ENCODE peak calls at places on chromosomes 12 and 14, in nine cellular contexts. V is lower leg skin; D is BJ; W is neural crest cell; K is CD8-positive, alpha-beta T cell; C is adrenal gland; N is Right ventricle myocardium superior; Q is SIG-M5; S is effector memory CD4-positive, alpha-beta T cell. A is an unnamed sample.

GRCh38 chr14:100422556-100423420 is 99.6 kb downstream of the SLC25A47 start:
- DNase-seq in C (peak), W (no peak), K (no peak), V (no peak), N (no peak), S (no peak), D (no peak), Q (no peak), A (no peak)

GRCh38 chr14:22481546-22481945 is 107.5 kb downstream of the DAD1 start:
- DNase-seq in S (no peak), C (no peak), N (no peak), W (no peak), V (no peak), Q (no peak), K (no peak), D (no peak), A (no peak)

GRCh38 chr12:75672212-75672611 is 160.8 kb upstream of the KRR1 start:
- DNase-seq in N (no peak), K (no peak), C (no peak), D (no peak), V (no peak), Q (no peak), W (no peak), S (no peak), A (no peak)

GRCh38 chr14:94125659-94126418 is 3.6 kb downstream of the IFI27L2 start:
- DNase-seq in D (no peak), W (no peak), N (no peak), Q (no peak), S (no peak), K (peak), V (peak), C (no peak), A (no peak)

GRCh38 chr12:115456946-115457689 is 773.1 kb upstream of the TBX3 start:
- DNase-seq in K (no peak), V (no peak), W (no peak), D (no peak), S (no peak), N (no peak), C (no peak), Q (no peak), A (no peak)

GRCh38 chr12:40175045-40175444 is 49.8 kb upstream of the LRRK2 start:
- DNase-seq in N (no peak), S (no peak), V (no peak), D (no peak), Q (no peak), C (no peak), W (no peak), K (no peak), A (no peak)

GRCh38 chr12:50057000-50057841 is at the start of gene ASIC1:
- DNase-seq in C (peak), V (peak), N (peak), D (no peak), K (peak), W (peak), Q (no peak), S (peak), A (peak)

GRCh38 chr14:30035361-30035760 is 107.7 kb upstream of the PRKD1 start:
- DNase-seq in K (no peak), C (no peak), D (no peak), V (no peak), S (no peak), Q (no peak), W (no peak), N (no peak), A (no peak)

GRCh38 chr14:39581474-39581873 is 149.2 kb upstream of the FBXO33 start:
- DNase-seq in C (no peak), N (no peak), Q (no peak), K (no peak), W (no peak), S (no peak), V (no peak), D (no peak), A (no peak)

GRCh38 chr12:77725611-77726010 is 105.1 kb upstream of the NAV3 start:
- DNase-seq in W (no peak), K (no peak), N (no peak), Q (no peak), D (peak), S (no peak), V (no peak), C (no peak), A (no peak)

GRCh38 chr12:118377005-118377890 is 893 bp downstream of the SUDS3 start:
- DNase-seq in Q (no peak), S (no peak), C (peak), W (no peak), V (no peak), D (no peak), K (no peak), N (no peak), A (no peak)

GRCh38 chr14:28895389-28895788 is 128.8 kb downstream of the FOXG1 start:
- DNase-seq in W (no peak), V (no peak), K (no peak), S (no peak), Q (no peak), D (no peak), C (no peak), N (no peak), A (no peak)

GRCh38 chr12:53062011-53062961 is 12.4 kb downstream of the TNS2 start:
- DNase-seq in S (no peak), C (no peak), K (no peak), V (peak), Q (no peak), W (no peak), N (no peak), D (no peak), A (no peak)

GRCh38 chr12:42238240-42239140 is at the start of gene YAF2:
- DNase-seq in S (peak), V (peak), D (peak), Q (no peak), C (peak), W (peak), K (peak), N (peak), A (peak)

GRCh38 chr12:42873401-42873800 is 283.9 kb upstream of the PRICKLE1 start:
- DNase-seq in W (no peak), Q (no peak), D (no peak), S (no peak), K (no peak), N (no peak), C (no peak), V (no peak), A (peak)

GRCh38 chr12:15728118-15728598 is 61.0 kb downstream of the EPS8 start:
- DNase-seq in C (no peak), V (no peak), W (no peak), S (no peak), N (no peak), D (peak), K (no peak), Q (no peak), A (peak)

GRCh38 chr12:69008510-69008909 is 75.5 kb upstream of the CPM start:
- DNase-seq in N (no peak), D (no peak), V (no peak), Q (no peak), S (no peak), C (no peak), K (no peak), W (no peak), A (no peak)

GRCh38 chr12:42372154-42372791 is 46.3 kb downstream of the PPHLN1 start:
- DNase-seq in W (peak), C (no peak), N (no peak), V (no peak), K (no peak), D (peak), Q (peak), S (no peak), A (peak)

GRCh38 chr12:101299931-101300330 is 20.0 kb downstream of the UTP20 start:
- DNase-seq in N (no peak), W (no peak), V (no peak), Q (no peak), K (no peak), C (no peak), D (no peak), S (no peak), A (no peak)

GRCh38 chr12:91346827-91347226 is 164.2 kb upstream of the DCN start:
- DNase-seq in S (no peak), D (no peak), N (no peak), C (no peak), Q (no peak), W (no peak), K (no peak), V (no peak), A (no peak)

GRCh38 chr12:76755829-76756379 is 8.0 kb upstream of the ZDHHC17 start:
- DNase-seq in V (no peak), C (no peak), K (no peak), W (no peak), N (no peak), Q (no peak), D (no peak), S (no peak), A (no peak)

A was measured in Caki2.